ENCODE peak calls at places on chromosomes 7 and 10, in nine cellular contexts. A is HepG2; W is neural crest cell; V is cardiac fibroblast; Z is HTR-8/SVneo; D is GM20000; Y is choroid plexus epithelial cell; B is activated T-cell treated with anti-CD3 and anti-CD28 coated beads for 4 hours; Q is activated naive CD4-positive, alpha-beta T cell treated with anti-CD3 and anti-CD28 coated beads, Interleukin-2, amount 10 ng/mL, durations not matched to agents 7 days and 5 days. F is an unnamed sample.

GRCh38 chr10:121608669-121609190 is 10.5 kb upstream of the FGFR2 start:
- DNase-seq in B (peak), Z (no peak), Y (no peak), A (peak), Q (peak), D (peak), W (peak), V (no peak), F (peak)

GRCh38 chr10:79275431-79275851 is 71.8 kb upstream of the PPIF start:
- DNase-seq in Z (no peak), Q (no peak), D (no peak), V (no peak), W (no peak), Y (no peak), B (no peak), A (no peak), F (no peak)

GRCh38 chr10:49784631-49785030 is 22.5 kb upstream of the OGDHL start:
- DNase-seq in Y (no peak), A (no peak), B (no peak), V (no peak), Z (no peak), Q (no peak), W (no peak), D (no peak), F (no peak)

GRCh38 chr7:77831481-77831880 is 32.9 kb downstream of the PHTF2 start:
- DNase-seq in V (peak), A (no peak), Q (peak), D (no peak), B (no peak), W (no peak), Y (no peak), Z (no peak), F (no peak)

GRCh38 chr10:110495731-110496552 is 1.8 kb upstream of the DUSP5 start:
- DNase-seq in D (peak), A (no peak), W (no peak), V (peak), Q (peak), Z (no peak), Y (peak), B (peak), F (peak)

GRCh38 chr10:36325815-36326214 is 683.7 kb upstream of the FZD8 start:
- DNase-seq in D (no peak), Z (no peak), V (no peak), Q (no peak), W (no peak), A (no peak), Y (no peak), B (no peak), F (no peak)

GRCh38 chr10:116469437-116469836 is 41.8 kb downstream of the PNLIPRP3 start:
- DNase-seq in A (no peak), V (no peak), B (no peak), W (no peak), Y (no peak), D (no peak), Q (no peak), Z (no peak), F (no peak)

GRCh38 chr7:45968856-45969536 is 47.9 kb upstream of the IGFBP3 start:
- DNase-seq in Q (no peak), Z (no peak), Y (no peak), V (no peak), D (no peak), W (no peak), B (no peak), A (no peak), F (no peak)

GRCh38 chr10:28687683-28688001 is 10.3 kb downstream of the BAMBI start:
- DNase-seq in Q (no peak), A (no peak), V (no peak), Z (no peak), W (no peak), D (no peak), Y (no peak), B (no peak), F (no peak)

GRCh38 chr7:139909379-139910050 is 80.5 kb downstream of the TBXAS1 start:
- DNase-seq in D (no peak), Q (no peak), A (no peak), Z (no peak), Y (peak), W (no peak), B (no peak), V (peak), F (no peak)

GRCh38 chr10:88281592-88282268 is 301.4 kb downstream of the RNLS start:
- DNase-seq in D (no peak), Q (no peak), Z (no peak), B (no peak), W (no peak), Y (peak), A (no peak), V (peak), F (no peak)

F was measured in tibial artery.